ENCODE peak calls at places on chromosomes 5 and 9, in nine cellular contexts. Z, B, E, Y, W, K, M, P and R are unnamed samples.

GRCh38 chr5:59360130-59360555 is 533.4 kb downstream of the PDE4D start:
- DNase-seq in E (no peak), P (no peak), W (no peak), Z (no peak), M (no peak), B (no peak), Y (no peak), K (no peak), R (no peak)

GRCh38 chr5:87004101-87004500 is 263.6 kb upstream of the RASA1 start:
- DNase-seq in M (no peak), P (no peak), B (no peak), K (peak), W (no peak), Y (no peak), E (no peak), Z (no peak), R (peak)

GRCh38 chr9:134963546-134963945 is 45.8 kb upstream of the FCN1 start:
- DNase-seq in Z (no peak), B (no peak), E (no peak), M (no peak), K (no peak), P (no peak), W (no peak), Y (no peak), R (no peak)

GRCh38 chr5:170306381-170306790 is 8.8 kb upstream of the LCP2 start:
- DNase-seq in W (no peak), B (no peak), M (no peak), Y (no peak), E (no peak), Z (peak), P (no peak), K (peak), R (peak)

GRCh38 chr9:93183663-93184438 is at the start of gene WNK2:
- DNase-seq in B (peak), P (peak), W (peak), Z (no peak), E (no peak), M (no peak), Y (no peak), K (no peak), R (peak)

GRCh38 chr9:99345451-99345850 is 123.4 kb downstream of the SEC61B start:
- DNase-seq in W (no peak), B (no peak), Z (no peak), P (no peak), M (no peak), Y (no peak), E (no peak), K (no peak), R (no peak)

GRCh38 chr9:98708103-98708932 is 417 bp downstream of the GABBR2 start:
- DNase-seq in W (no peak), Y (no peak), Z (no peak), K (no peak), E (no peak), M (no peak), P (no peak), B (no peak), R (no peak)

GRCh38 chr9:132078369-132079356 is 1.0 kb downstream of the MED27 start:
- DNase-seq in M (no peak), Y (peak), K (peak), Z (peak), P (peak), E (no peak), W (peak), B (peak), R (peak)

GRCh38 chr5:1801954-1802295 is 718 bp downstream of the NDUFS6 start:
- DNase-seq in B (no peak), P (no peak), E (no peak), K (no peak), M (no peak), Y (no peak), Z (no peak), W (no peak), R (peak)

GRCh38 chr5:58354827-58355226 is 105.1 kb downstream of the PLK2 start:
- DNase-seq in Z (no peak), Y (no peak), M (no peak), K (no peak), B (no peak), P (no peak), W (no peak), E (no peak), R (no peak)

GRCh38 chr9:91411096-91411771 is 12.4 kb downstream of the NFIL3 start:
- DNase-seq in Y (no peak), E (no peak), B (no peak), P (no peak), W (no peak), M (no peak), K (peak), Z (peak), R (peak)

GRCh38 chr5:178940569-178941360 is at the start of gene ZNF454:
- DNase-seq in W (no peak), B (no peak), E (peak), M (peak), K (peak), Y (no peak), P (no peak), Z (peak), R (peak)

GRCh38 chr5:57850109-57850508 is 367.5 kb upstream of the ACTBL2 start:
- DNase-seq in K (no peak), Y (no peak), Z (no peak), W (no peak), B (no peak), P (no peak), M (no peak), E (no peak), R (no peak)

GRCh38 chr5:174692381-174692780 is 32.0 kb upstream of the MSX2 start:
- DNase-seq in B (no peak), Z (no peak), P (no peak), W (no peak), E (no peak), Y (no peak), M (no peak), K (no peak), R (no peak)